ENCODE peak calls at places on chromosomes 2 and 18, in four cellular contexts. One of them, this sample, is unnamed.

GRCh38 chr18:58653814-58654509 is 17.3 kb upstream of the MALT1 start:
- DNase-seq in astrocyte of the spinal cord: peak
- DNase-seq in HTR-8/SVneo: no peak
- DNase-seq in AG04450: no peak
- DNase-seq in this sample: no peak

GRCh38 chr2:236659758-236660150 is 90.1 kb downstream of the ACKR3 start:
- DNase-seq in astrocyte of the spinal cord: peak
- DNase-seq in HTR-8/SVneo: no peak
- DNase-seq in AG04450: no peak
- DNase-seq in this sample: no peak

GRCh38 chr18:22455425-22456150 is 37.9 kb upstream of the CTAGE1 start:
- DNase-seq in astrocyte of the spinal cord: no peak
- DNase-seq in HTR-8/SVneo: no peak
- DNase-seq in AG04450: no peak
- DNase-seq in this sample: no peak

GRCh38 chr18:10515456-10515855 is 10.4 kb upstream of the NAPG start:
- DNase-seq in astrocyte of the spinal cord: no peak
- DNase-seq in HTR-8/SVneo: no peak
- DNase-seq in AG04450: no peak
- DNase-seq in this sample: no peak

GRCh38 chr2:148058641-148059040 is 37.8 kb downstream of the MBD5 start:
- DNase-seq in astrocyte of the spinal cord: no peak
- DNase-seq in HTR-8/SVneo: no peak
- DNase-seq in AG04450: peak
- DNase-seq in this sample: no peak

GRCh38 chr2:112627060-112628040 is 18.4 kb upstream of the SLC20A1 start:
- DNase-seq in astrocyte of the spinal cord: peak
- DNase-seq in HTR-8/SVneo: peak
- DNase-seq in AG04450: peak
- DNase-seq in this sample: peak

GRCh38 chr2:105403785-105404698 is 5.2 kb upstream of the FHL2 start:
- DNase-seq in astrocyte of the spinal cord: peak
- DNase-seq in HTR-8/SVneo: peak
- DNase-seq in AG04450: peak
- DNase-seq in this sample: no peak

GRCh38 chr2:9258953-9259399 is 52.4 kb downstream of the ASAP2 start:
- DNase-seq in astrocyte of the spinal cord: peak
- DNase-seq in HTR-8/SVneo: no peak
- DNase-seq in AG04450: no peak
- DNase-seq in this sample: no peak

GRCh38 chr18:3623769-3624545 is 174.0 kb downstream of the TGIF1 start:
- DNase-seq in astrocyte of the spinal cord: peak
- DNase-seq in HTR-8/SVneo: peak
- DNase-seq in AG04450: peak
- DNase-seq in this sample: peak

GRCh38 chr2:28465148-28465885 is 30.5 kb upstream of the PLB1 start:
- DNase-seq in astrocyte of the spinal cord: no peak
- DNase-seq in HTR-8/SVneo: no peak
- DNase-seq in AG04450: no peak
- DNase-seq in this sample: no peak

GRCh38 chr18:23257686-23258565 is 122.6 kb downstream of the CABLES1 start:
- DNase-seq in astrocyte of the spinal cord: peak
- DNase-seq in HTR-8/SVneo: no peak
- DNase-seq in AG04450: no peak
- DNase-seq in this sample: no peak

GRCh38 chr18:36176739-36177138 is 10.6 kb upstream of the MOCOS start:
- DNase-seq in astrocyte of the spinal cord: peak
- DNase-seq in HTR-8/SVneo: no peak
- DNase-seq in AG04450: no peak
- DNase-seq in this sample: no peak

GRCh38 chr18:23232331-23232730 is 97.0 kb downstream of the CABLES1 start:
- DNase-seq in astrocyte of the spinal cord: no peak
- DNase-seq in HTR-8/SVneo: no peak
- DNase-seq in AG04450: no peak
- DNase-seq in this sample: no peak

GRCh38 chr2:132465917-132466316 is 49.3 kb downstream of the GPR39 start:
- DNase-seq in astrocyte of the spinal cord: peak
- DNase-seq in HTR-8/SVneo: no peak
- DNase-seq in AG04450: no peak
- DNase-seq in this sample: no peak

GRCh38 chr2:105081006-105081701 is 43.3 kb downstream of the MRPS9 start:
- DNase-seq in astrocyte of the spinal cord: peak
- DNase-seq in HTR-8/SVneo: no peak
- DNase-seq in AG04450: no peak
- DNase-seq in this sample: no peak

GRCh38 chr2:61898810-61899209 is 6.7 kb upstream of the COMMD1 start:
- DNase-seq in astrocyte of the spinal cord: peak
- DNase-seq in HTR-8/SVneo: peak
- DNase-seq in AG04450: no peak
- DNase-seq in this sample: no peak

GRCh38 chr2:20618886-20619521 is 31.9 kb downstream of the HS1BP3 start:
- DNase-seq in astrocyte of the spinal cord: no peak
- DNase-seq in HTR-8/SVneo: no peak
- DNase-seq in AG04450: no peak
- DNase-seq in this sample: no peak

GRCh38 chr2:239008004-239008403 is 160.1 kb downstream of the TWIST2 start:
- DNase-seq in astrocyte of the spinal cord: no peak
- DNase-seq in HTR-8/SVneo: no peak
- DNase-seq in AG04450: no peak
- DNase-seq in this sample: no peak

GRCh38 chr2:205612661-205613060 is 69.6 kb upstream of the NRP2 start:
- DNase-seq in astrocyte of the spinal cord: no peak
- DNase-seq in HTR-8/SVneo: no peak
- DNase-seq in AG04450: no peak
- DNase-seq in this sample: no peak

GRCh38 chr2:143759455-143759854 is 630.2 kb downstream of the ARHGAP15 start:
- DNase-seq in astrocyte of the spinal cord: no peak
- DNase-seq in HTR-8/SVneo: no peak
- DNase-seq in AG04450: no peak
- DNase-seq in this sample: no peak

GRCh38 chr18:78928076-78928475 is 51.5 kb upstream of the SALL3 start:
- DNase-seq in astrocyte of the spinal cord: no peak
- DNase-seq in HTR-8/SVneo: no peak
- DNase-seq in AG04450: no peak
- DNase-seq in this sample: no peak

GRCh38 chr2:86393521-86394490 is 47.4 kb upstream of the KDM3A start:
- DNase-seq in astrocyte of the spinal cord: peak
- DNase-seq in HTR-8/SVneo: peak
- DNase-seq in AG04450: no peak
- DNase-seq in this sample: no peak

GRCh38 chr2:159902722-159903121 is 104.7 kb upstream of the CD302 start:
- DNase-seq in astrocyte of the spinal cord: no peak
- DNase-seq in HTR-8/SVneo: no peak
- DNase-seq in AG04450: no peak
- DNase-seq in this sample: no peak

GRCh38 chr2:226673314-226673723 is 126.3 kb downstream of the IRS1 start:
- DNase-seq in astrocyte of the spinal cord: peak
- DNase-seq in HTR-8/SVneo: peak
- DNase-seq in AG04450: peak
- DNase-seq in this sample: peak

GRCh38 chr2:168189835-168190426 is 57.5 kb downstream of the STK39 start:
- DNase-seq in astrocyte of the spinal cord: peak
- DNase-seq in HTR-8/SVneo: peak
- DNase-seq in AG04450: peak
- DNase-seq in this sample: no peak

This sample was measured in AG09319.